ENCODE peak calls at places on chromosomes 13 and 19, in seven cellular contexts. One of them, this sample, is unnamed.

GRCh38 chr13:55013051-55013450 is 1984.4 kb downstream of the OLFM4 start:
- DNase-seq in nephron progenitor cell: peak
- DNase-seq in KG1: no peak
- DNase-seq in stimulated activated CD8-positive, alpha-beta memory T cell treated with anti-CD3 and anti-CD28 coated beads, Interleukin-7, amount 100 ng/mL, for 48 hours: no peak
- DNase-seq in central memory CD4-positive, alpha-beta T cell: no peak
- DNase-seq in HuH-7: no peak
- DNase-seq in HT1080: no peak
- DNase-seq in this sample: no peak

GRCh38 chr13:65456150-65456912 is 1773.8 kb downstream of the PCDH9 start:
- DNase-seq in nephron progenitor cell: no peak
- DNase-seq in central memory CD4-positive, alpha-beta T cell: no peak
- DNase-seq in HuH-7: no peak
- DNase-seq in stimulated activated CD8-positive, alpha-beta memory T cell treated with anti-CD3 and anti-CD28 coated beads, Interleukin-7, amount 100 ng/mL, for 48 hours: no peak
- DNase-seq in HT1080: peak
- DNase-seq in KG1: no peak
- DNase-seq in this sample: no peak

GRCh38 chr13:63449549-63449948 is 2033.9 kb upstream of the PCDH20 start:
- DNase-seq in HuH-7: no peak
- DNase-seq in KG1: no peak
- DNase-seq in stimulated activated CD8-positive, alpha-beta memory T cell treated with anti-CD3 and anti-CD28 coated beads, Interleukin-7, amount 100 ng/mL, for 48 hours: no peak
- DNase-seq in central memory CD4-positive, alpha-beta T cell: no peak
- DNase-seq in HT1080: no peak
- DNase-seq in nephron progenitor cell: no peak
- DNase-seq in this sample: peak

GRCh38 chr13:100382787-100383186 is 205.8 kb downstream of the GGACT start:
- DNase-seq in central memory CD4-positive, alpha-beta T cell: no peak
- DNase-seq in HuH-7: no peak
- DNase-seq in KG1: peak
- DNase-seq in stimulated activated CD8-positive, alpha-beta memory T cell treated with anti-CD3 and anti-CD28 coated beads, Interleukin-7, amount 100 ng/mL, for 48 hours: no peak
- DNase-seq in HT1080: peak
- DNase-seq in nephron progenitor cell: no peak
- DNase-seq in this sample: no peak

GRCh38 chr19:38830039-38830733 is 1.4 kb downstream of the ECH1 start:
- DNase-seq in central memory CD4-positive, alpha-beta T cell: no peak
- DNase-seq in nephron progenitor cell: no peak
- DNase-seq in KG1: no peak
- DNase-seq in HuH-7: no peak
- DNase-seq in HT1080: no peak
- DNase-seq in stimulated activated CD8-positive, alpha-beta memory T cell treated with anti-CD3 and anti-CD28 coated beads, Interleukin-7, amount 100 ng/mL, for 48 hours: no peak
- DNase-seq in this sample: no peak

GRCh38 chr19:55099557-55100506 is 17.6 kb downstream of the PPP1R12C start:
- DNase-seq in KG1: no peak
- DNase-seq in nephron progenitor cell: peak
- DNase-seq in stimulated activated CD8-positive, alpha-beta memory T cell treated with anti-CD3 and anti-CD28 coated beads, Interleukin-7, amount 100 ng/mL, for 48 hours: no peak
- DNase-seq in HT1080: no peak
- DNase-seq in HuH-7: no peak
- DNase-seq in central memory CD4-positive, alpha-beta T cell: no peak
- DNase-seq in this sample: no peak

GRCh38 chr13:36673352-36673751 is 468 bp upstream of the SERTM1 start:
- DNase-seq in stimulated activated CD8-positive, alpha-beta memory T cell treated with anti-CD3 and anti-CD28 coated beads, Interleukin-7, amount 100 ng/mL, for 48 hours: no peak
- DNase-seq in nephron progenitor cell: no peak
- DNase-seq in HuH-7: no peak
- DNase-seq in central memory CD4-positive, alpha-beta T cell: no peak
- DNase-seq in HT1080: no peak
- DNase-seq in KG1: no peak
- DNase-seq in this sample: no peak

GRCh38 chr13:99992912-99993311 is 11.3 kb downstream of the ZIC2 start:
- DNase-seq in nephron progenitor cell: no peak
- DNase-seq in HT1080: peak
- DNase-seq in KG1: no peak
- DNase-seq in central memory CD4-positive, alpha-beta T cell: no peak
- DNase-seq in stimulated activated CD8-positive, alpha-beta memory T cell treated with anti-CD3 and anti-CD28 coated beads, Interleukin-7, amount 100 ng/mL, for 48 hours: no peak
- DNase-seq in HuH-7: no peak
- DNase-seq in this sample: no peak

GRCh38 chr19:52270266-52270885 is 989 bp downstream of the ZNF766 start:
- DNase-seq in stimulated activated CD8-positive, alpha-beta memory T cell treated with anti-CD3 and anti-CD28 coated beads, Interleukin-7, amount 100 ng/mL, for 48 hours: no peak
- DNase-seq in HT1080: peak
- DNase-seq in nephron progenitor cell: peak
- DNase-seq in HuH-7: peak
- DNase-seq in KG1: no peak
- DNase-seq in central memory CD4-positive, alpha-beta T cell: no peak
- DNase-seq in this sample: no peak

GRCh38 chr13:75443356-75443958 is 38.5 kb downstream of the TBC1D4 start:
- DNase-seq in stimulated activated CD8-positive, alpha-beta memory T cell treated with anti-CD3 and anti-CD28 coated beads, Interleukin-7, amount 100 ng/mL, for 48 hours: no peak
- DNase-seq in HT1080: no peak
- DNase-seq in HuH-7: no peak
- DNase-seq in central memory CD4-positive, alpha-beta T cell: no peak
- DNase-seq in nephron progenitor cell: no peak
- DNase-seq in KG1: no peak
- DNase-seq in this sample: no peak

GRCh38 chr13:98530236-98530635 is 46.7 kb downstream of the STK24 start:
- DNase-seq in KG1: no peak
- DNase-seq in stimulated activated CD8-positive, alpha-beta memory T cell treated with anti-CD3 and anti-CD28 coated beads, Interleukin-7, amount 100 ng/mL, for 48 hours: no peak
- DNase-seq in nephron progenitor cell: no peak
- DNase-seq in HT1080: no peak
- DNase-seq in central memory CD4-positive, alpha-beta T cell: no peak
- DNase-seq in HuH-7: no peak
- DNase-seq in this sample: no peak

GRCh38 chr13:44212633-44213387 is 160.8 kb upstream of the SERP2 start:
- DNase-seq in HuH-7: no peak
- DNase-seq in KG1: no peak
- DNase-seq in stimulated activated CD8-positive, alpha-beta memory T cell treated with anti-CD3 and anti-CD28 coated beads, Interleukin-7, amount 100 ng/mL, for 48 hours: no peak
- DNase-seq in central memory CD4-positive, alpha-beta T cell: no peak
- DNase-seq in HT1080: no peak
- DNase-seq in nephron progenitor cell: no peak
- DNase-seq in this sample: no peak

GRCh38 chr13:69793803-69794453 is 313.7 kb upstream of the ATXN8OS start:
- DNase-seq in central memory CD4-positive, alpha-beta T cell: no peak
- DNase-seq in HuH-7: no peak
- DNase-seq in stimulated activated CD8-positive, alpha-beta memory T cell treated with anti-CD3 and anti-CD28 coated beads, Interleukin-7, amount 100 ng/mL, for 48 hours: no peak
- DNase-seq in nephron progenitor cell: no peak
- DNase-seq in HT1080: no peak
- DNase-seq in KG1: no peak
- DNase-seq in this sample: no peak

GRCh38 chr13:30394798-30395191 is 27.5 kb upstream of the UBE2L5 start:
- DNase-seq in stimulated activated CD8-positive, alpha-beta memory T cell treated with anti-CD3 and anti-CD28 coated beads, Interleukin-7, amount 100 ng/mL, for 48 hours: no peak
- DNase-seq in KG1: no peak
- DNase-seq in HuH-7: no peak
- DNase-seq in central memory CD4-positive, alpha-beta T cell: peak
- DNase-seq in HT1080: peak
- DNase-seq in nephron progenitor cell: no peak
- DNase-seq in this sample: no peak

GRCh38 chr13:113801289-113801961 is 42.4 kb downstream of the TMEM255B start:
- DNase-seq in stimulated activated CD8-positive, alpha-beta memory T cell treated with anti-CD3 and anti-CD28 coated beads, Interleukin-7, amount 100 ng/mL, for 48 hours: no peak
- DNase-seq in nephron progenitor cell: no peak
- DNase-seq in KG1: no peak
- DNase-seq in HT1080: no peak
- DNase-seq in central memory CD4-positive, alpha-beta T cell: no peak
- DNase-seq in HuH-7: no peak
- DNase-seq in this sample: no peak

GRCh38 chr19:45113628-45114027 is 20.6 kb downstream of the PPP1R37 start:
- DNase-seq in central memory CD4-positive, alpha-beta T cell: no peak
- DNase-seq in KG1: no peak
- DNase-seq in HT1080: no peak
- DNase-seq in HuH-7: no peak
- DNase-seq in nephron progenitor cell: no peak
- DNase-seq in stimulated activated CD8-positive, alpha-beta memory T cell treated with anti-CD3 and anti-CD28 coated beads, Interleukin-7, amount 100 ng/mL, for 48 hours: no peak
- DNase-seq in this sample: no peak

GRCh38 chr13:93559718-93560117 is 333.1 kb downstream of the GPC6 start:
- DNase-seq in nephron progenitor cell: no peak
- DNase-seq in HuH-7: no peak
- DNase-seq in central memory CD4-positive, alpha-beta T cell: no peak
- DNase-seq in HT1080: peak
- DNase-seq in KG1: no peak
- DNase-seq in stimulated activated CD8-positive, alpha-beta memory T cell treated with anti-CD3 and anti-CD28 coated beads, Interleukin-7, amount 100 ng/mL, for 48 hours: no peak
- DNase-seq in this sample: no peak

GRCh38 chr19:29576043-29576442 is 30.0 kb upstream of the POP4 start:
- DNase-seq in central memory CD4-positive, alpha-beta T cell: no peak
- DNase-seq in nephron progenitor cell: no peak
- DNase-seq in HT1080: peak
- DNase-seq in stimulated activated CD8-positive, alpha-beta memory T cell treated with anti-CD3 and anti-CD28 coated beads, Interleukin-7, amount 100 ng/mL, for 48 hours: no peak
- DNase-seq in HuH-7: no peak
- DNase-seq in KG1: no peak
- DNase-seq in this sample: no peak

GRCh38 chr19:29927944-29928669 is 13.9 kb upstream of the URI1 start:
- DNase-seq in central memory CD4-positive, alpha-beta T cell: no peak
- DNase-seq in nephron progenitor cell: peak
- DNase-seq in stimulated activated CD8-positive, alpha-beta memory T cell treated with anti-CD3 and anti-CD28 coated beads, Interleukin-7, amount 100 ng/mL, for 48 hours: no peak
- DNase-seq in HT1080: no peak
- DNase-seq in KG1: no peak
- DNase-seq in HuH-7: no peak
- DNase-seq in this sample: peak

GRCh38 chr19:49064029-49064629 is 489 bp downstream of the NTF4 start:
- DNase-seq in HT1080: no peak
- DNase-seq in stimulated activated CD8-positive, alpha-beta memory T cell treated with anti-CD3 and anti-CD28 coated beads, Interleukin-7, amount 100 ng/mL, for 48 hours: no peak
- DNase-seq in HuH-7: no peak
- DNase-seq in KG1: no peak
- DNase-seq in nephron progenitor cell: no peak
- DNase-seq in central memory CD4-positive, alpha-beta T cell: no peak
- DNase-seq in this sample: no peak

GRCh38 chr13:23808803-23809202 is 80.4 kb downstream of the MIPEP start:
- DNase-seq in HT1080: no peak
- DNase-seq in nephron progenitor cell: no peak
- DNase-seq in KG1: no peak
- DNase-seq in HuH-7: no peak
- DNase-seq in central memory CD4-positive, alpha-beta T cell: no peak
- DNase-seq in stimulated activated CD8-positive, alpha-beta memory T cell treated with anti-CD3 and anti-CD28 coated beads, Interleukin-7, amount 100 ng/mL, for 48 hours: no peak
- DNase-seq in this sample: no peak

GRCh38 chr13:49356224-49356623 is 87.6 kb downstream of the CAB39L start:
- DNase-seq in stimulated activated CD8-positive, alpha-beta memory T cell treated with anti-CD3 and anti-CD28 coated beads, Interleukin-7, amount 100 ng/mL, for 48 hours: no peak
- DNase-seq in nephron progenitor cell: no peak
- DNase-seq in HuH-7: no peak
- DNase-seq in central memory CD4-positive, alpha-beta T cell: no peak
- DNase-seq in KG1: no peak
- DNase-seq in HT1080: peak
- DNase-seq in this sample: no peak

GRCh38 chr13:19959141-19959830 is 759 bp downstream of the ZMYM2 start:
- DNase-seq in central memory CD4-positive, alpha-beta T cell: peak
- DNase-seq in nephron progenitor cell: peak
- DNase-seq in HT1080: peak
- DNase-seq in HuH-7: peak
- DNase-seq in stimulated activated CD8-positive, alpha-beta memory T cell treated with anti-CD3 and anti-CD28 coated beads, Interleukin-7, amount 100 ng/mL, for 48 hours: peak
- DNase-seq in KG1: peak
- DNase-seq in this sample: peak

GRCh38 chr13:48069573-48069972 is 25.3 kb downstream of the MED4 start:
- DNase-seq in HT1080: no peak
- DNase-seq in nephron progenitor cell: no peak
- DNase-seq in central memory CD4-positive, alpha-beta T cell: no peak
- DNase-seq in KG1: no peak
- DNase-seq in HuH-7: no peak
- DNase-seq in stimulated activated CD8-positive, alpha-beta memory T cell treated with anti-CD3 and anti-CD28 coated beads, Interleukin-7, amount 100 ng/mL, for 48 hours: no peak
- DNase-seq in this sample: no peak

GRCh38 chr19:40198272-40198990 is 7.2 kb downstream of the MAP3K10 start:
- DNase-seq in HT1080: no peak
- DNase-seq in central memory CD4-positive, alpha-beta T cell: no peak
- DNase-seq in nephron progenitor cell: no peak
- DNase-seq in stimulated activated CD8-positive, alpha-beta memory T cell treated with anti-CD3 and anti-CD28 coated beads, Interleukin-7, amount 100 ng/mL, for 48 hours: no peak
- DNase-seq in KG1: no peak
- DNase-seq in HuH-7: no peak
- DNase-seq in this sample: no peak

GRCh38 chr13:103178986-103179695 is 112.9 kb upstream of the SLC10A2 start:
- DNase-seq in HT1080: no peak
- DNase-seq in stimulated activated CD8-positive, alpha-beta memory T cell treated with anti-CD3 and anti-CD28 coated beads, Interleukin-7, amount 100 ng/mL, for 48 hours: no peak
- DNase-seq in KG1: no peak
- DNase-seq in central memory CD4-positive, alpha-beta T cell: no peak
- DNase-seq in HuH-7: no peak
- DNase-seq in nephron progenitor cell: no peak
- DNase-seq in this sample: no peak

GRCh38 chr19:10624585-10624984 is 768 bp upstream of the SLC44A2 start:
- DNase-seq in central memory CD4-positive, alpha-beta T cell: peak
- DNase-seq in nephron progenitor cell: no peak
- DNase-seq in KG1: no peak
- DNase-seq in HuH-7: no peak
- DNase-seq in stimulated activated CD8-positive, alpha-beta memory T cell treated with anti-CD3 and anti-CD28 coated beads, Interleukin-7, amount 100 ng/mL, for 48 hours: no peak
- DNase-seq in HT1080: no peak
- DNase-seq in this sample: no peak

This sample was measured in HEK293T.